ENCODE peak calls at places on chromosomes 13 and 19, in seven cellular contexts. S is HCT116, H is thyroid gland, Y is pancreas, B is prostate gland, G is DND-41, J is esophagus squamous epithelium. W is an unnamed sample.

GRCh38 chr13:108033800-108034707 is 181.3 kb downstream of the LIG4 start:
- DNase-seq in H (no peak), B (no peak), Y (no peak), G (no peak), S (no peak), J (no peak), W (no peak)

GRCh38 chr13:84917252-84917878 is 881.9 kb downstream of the SLITRK6 start:
- DNase-seq in J (no peak), G (no peak), Y (no peak), B (no peak), H (no peak), S (no peak), W (no peak)

GRCh38 chr13:75307370-75307984 is 174.5 kb downstream of the TBC1D4 start:
- DNase-seq in Y (no peak), S (no peak), J (no peak), G (no peak), H (peak; percentile 42), B (no peak), W (no peak)

GRCh38 chr13:107681611-107682010 is 533.7 kb downstream of the LIG4 start:
- DNase-seq in H (no peak), Y (no peak), J (no peak), G (no peak), S (no peak), B (no peak), W (no peak)

GRCh38 chr13:87274209-87274819 is 396.9 kb upstream of the SLITRK5 start:
- DNase-seq in H (peak; percentile 54), Y (peak; percentile 7), S (peak; percentile 39), G (peak; percentile 27), B (no peak), J (no peak), W (no peak)

GRCh38 chr13:110633776-110634175 is 18.4 kb downstream of the NAXD start:
- DNase-seq in H (no peak), J (no peak), G (no peak), B (no peak), S (no peak), Y (no peak), W (no peak)

GRCh38 chr13:34294483-34295129 is 476.7 kb downstream of the RFC3 start:
- DNase-seq in J (no peak), G (no peak), Y (no peak), H (peak; percentile 42), B (no peak), S (no peak), W (no peak)

GRCh38 chr19:44580366-44580895 is 32.9 kb upstream of the IGSF23 start:
- DNase-seq in S (no peak), H (no peak), B (no peak), Y (no peak), J (no peak), G (no peak), W (no peak)

GRCh38 chr19:33171916-33172359 is 22.2 kb upstream of the LRP3 start:
- DNase-seq in H (no peak), B (no peak), S (no peak), Y (no peak), G (no peak), J (no peak), W (peak; percentile 12)

GRCh38 chr13:110525328-110526319 is 35.9 kb downstream of the RAB20 start:
- DNase-seq in S (no peak), H (peak; percentile 92), B (no peak), J (no peak), Y (no peak), G (peak; percentile 8), W (no peak)

GRCh38 chr13:30113983-30114491 is 193.3 kb downstream of the KATNAL1 start:
- DNase-seq in S (no peak), B (no peak), J (no peak), Y (no peak), H (peak; percentile 58), G (no peak), W (no peak)

GRCh38 chr13:30114586-30115256 is 192.6 kb downstream of the KATNAL1 start:
- DNase-seq in G (peak; percentile 92), B (peak; percentile 88), H (peak; percentile 91), Y (peak; percentile 85), J (peak; percentile 24), S (peak; percentile 72), W (peak; percentile 98)

GRCh38 chr13:30113531-30113930 is 193.8 kb downstream of the KATNAL1 start:
- DNase-seq in G (no peak), H (no peak), S (no peak), B (no peak), J (no peak), Y (no peak), W (no peak)

GRCh38 chr13:30116379-30116778 is 191.0 kb downstream of the KATNAL1 start:
- DNase-seq in H (no peak), S (no peak), J (no peak), Y (no peak), G (no peak), B (no peak), W (no peak)

GRCh38 chr13:30115257-30115600 is 192.1 kb downstream of the KATNAL1 start:
- DNase-seq in Y (no peak), H (no peak), S (no peak), G (no peak), J (no peak), B (no peak), W (no peak)
- H3K4me3 ChIP-seq in Y (peak overlapping the region; percentile 65), H (no peak overlapping the region), S (peak overlapping the region; percentile 54), G (peak overlapping the region; percentile 15), J (peak overlapping the region; percentile 84), B (peak overlapping the region; percentile 82), W (no peak overlapping the region)

DNA sequence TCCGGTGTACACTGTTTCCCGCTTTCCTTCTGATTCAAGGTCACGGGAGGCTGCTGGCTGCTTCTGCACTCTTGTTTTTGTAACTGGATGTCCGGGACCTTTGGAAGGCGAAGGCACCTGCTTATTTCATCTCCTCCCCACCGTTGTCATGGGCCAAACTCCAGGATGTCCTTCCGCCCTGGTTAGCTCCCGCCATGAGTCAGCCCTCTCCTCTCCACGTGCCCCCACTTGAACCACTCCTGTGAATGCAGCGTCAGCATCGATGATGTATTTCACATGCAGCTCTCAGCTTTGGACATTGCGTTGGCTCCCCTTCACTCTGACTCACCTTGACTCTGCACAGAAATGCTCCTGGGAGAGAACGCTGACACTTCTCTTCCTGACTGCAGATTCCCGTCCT is 5.5 kb upstream of the GALP start:
- DNase-seq in Y (peak; percentile 63), B (no peak), J (no peak), G (no peak), S (no peak), H (peak; percentile 91), W (no peak)
- H3K4me1 ChIP-seq in Y (no peaks in the 10 kb centered on the region), B (no peaks in the 10 kb centered on the region), J (peaks cover 19% of the 10 kb centered on the region), G (no peaks in the 10 kb centered on the region), S (no peaks in the 10 kb centered on the region), H (peaks cover 3% of the 10 kb centered on the region), W (no peaks in the 10 kb centered on the region)

GRCh38 chr19:35959968-35960320 is 23.8 kb downstream of the LRFN3 start:
- DNase-seq in H (no peak), B (no peak), J (no peak), S (no peak), Y (no peak), G (no peak), W (no peak)

GRCh38 chr19:35958660-35959039 is 22.5 kb downstream of the LRFN3 start:
- DNase-seq in G (no peak), B (no peak), H (no peak), J (no peak), Y (no peak), S (no peak), W (no peak)

GRCh38 chr19:35960432-35960972 is 24.3 kb downstream of the LRFN3 start:
- DNase-seq in H (no peak), B (no peak), G (no peak), S (no peak), Y (no peak), J (no peak), W (no peak)

GRCh38 chr19:35955881-35956634 is 19.9 kb downstream of the LRFN3 start:
- DNase-seq in J (no peak), S (no peak), H (no peak), Y (no peak), G (no peak), B (no peak), W (no peak)

DNA sequence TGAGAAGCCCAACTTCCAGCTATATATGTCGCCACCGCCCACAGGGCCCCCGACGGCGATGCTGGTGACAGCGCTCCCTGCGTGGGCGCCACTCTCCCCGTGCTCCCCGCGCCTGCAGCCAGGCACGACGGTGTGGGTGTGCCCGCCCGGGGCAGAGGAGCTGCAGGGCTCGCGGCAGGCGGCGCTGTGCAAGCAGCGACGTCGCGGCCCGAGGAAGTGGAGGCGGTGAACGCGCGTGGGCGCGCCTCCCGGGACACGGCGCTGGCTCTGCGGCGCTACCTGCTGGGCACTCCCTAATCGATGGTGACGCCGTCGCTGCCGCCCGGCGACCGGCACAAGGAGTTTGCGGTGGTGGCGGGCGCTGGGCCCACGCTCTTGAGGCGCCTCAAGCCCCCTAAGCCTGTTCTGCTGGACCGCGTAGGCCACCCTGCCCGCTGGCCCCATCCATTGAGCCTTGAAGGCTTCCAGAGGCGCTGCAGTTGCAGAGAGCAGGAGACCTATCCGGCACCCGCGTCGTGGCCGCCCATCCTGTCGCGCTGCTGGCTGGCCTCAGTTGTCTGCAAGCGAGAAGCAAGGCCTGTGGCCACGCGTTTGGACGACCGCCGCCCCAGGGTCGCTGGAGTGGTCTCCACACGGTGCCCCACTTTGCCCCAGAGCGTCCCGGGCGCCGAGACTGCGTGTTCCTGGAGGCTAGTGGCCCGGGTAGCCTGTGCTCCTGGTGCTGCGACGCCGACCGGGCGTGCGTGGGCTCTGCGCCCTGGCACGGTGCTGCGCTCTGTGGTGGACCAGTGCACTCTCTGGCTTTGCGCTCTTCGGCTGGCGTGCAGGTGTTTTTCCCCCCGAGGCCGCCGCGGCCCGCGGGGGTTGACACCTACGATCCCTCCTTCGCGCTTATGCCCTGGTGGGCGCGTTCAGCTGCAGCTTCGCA is 23.1 kb downstream of the LRFN3 start:
- DNase-seq in B (no peak), S (no peak), Y (no peak), H (peak; percentile 34), G (no peak), J (no peak), W (peak; percentile 95)
- H3K27ac ChIP-seq in B (no peak overlapping the region), S (no peak overlapping the region), Y (no peak overlapping the region), H (no peak overlapping the region), G (no peak overlapping the region), J (no peak overlapping the region), W (peak overlapping the region; percentile 13)

GRCh38 chr19:5119297-5119998 is 150.5 kb downstream of the KDM4B start:
- DNase-seq in B (no peak), H (no peak), S (no peak), J (no peak), Y (no peak), G (no peak), W (no peak)

GRCh38 chr19:5120321-5120720 is 151.4 kb downstream of the KDM4B start:
- DNase-seq in H (no peak), S (no peak), Y (no peak), G (no peak), J (no peak), B (no peak), W (no peak)

GRCh38 chr19:5122121-5122400 is 153.1 kb downstream of the KDM4B start:
- DNase-seq in G (no peak), J (no peak), S (no peak), B (no peak), Y (no peak), H (no peak), W (no peak)

GRCh38 chr19:5121286-5122120 is 152.6 kb downstream of the KDM4B start:
- DNase-seq in S (no peak), B (no peak), G (no peak), Y (no peak), J (no peak), H (no peak), W (no peak)

DNA sequence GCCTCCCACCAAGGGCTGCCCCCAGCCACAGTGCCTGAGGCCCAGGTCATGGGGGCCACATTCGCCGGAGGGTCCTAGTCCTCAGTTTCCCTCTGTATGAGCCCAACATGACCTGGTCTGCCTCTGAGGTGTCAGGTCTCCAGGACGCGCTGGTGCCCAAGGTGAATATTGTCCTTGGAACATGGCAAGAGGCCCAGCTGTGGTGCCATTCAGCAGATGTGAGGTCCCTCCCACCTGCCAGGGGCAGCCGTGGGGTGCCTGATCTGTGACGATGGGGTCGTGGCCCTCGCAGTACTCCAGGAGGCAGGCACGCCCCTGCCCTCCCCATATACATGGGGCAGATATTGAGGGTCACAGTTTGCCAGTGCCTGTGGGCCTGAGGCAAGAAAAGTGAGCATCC is 151.9 kb downstream of the KDM4B start:
- DNase-seq in J (no peak), Y (no peak), S (no peak), G (no peak), H (no peak), B (no peak), W (no peak)
- H3K4me3 ChIP-seq in J (no peak overlapping the region), Y (no peak overlapping the region), S (no peak overlapping the region), G (no peak overlapping the region), H (no peak overlapping the region), B (no peak overlapping the region), W (no peak overlapping the region)